ENCODE peak calls at places on chromosomes 5 and 9, in four cellular contexts. One of them, this sample, is unnamed.

GRCh38 chr5:109003928-109004327 is 256.2 kb downstream of the FER start:
- DNase-seq in neuronal stem cell: no peak
- DNase-seq in brain microvascular endothelial cell: no peak
- DNase-seq in left ventricle myocardium inferior: no peak
- DNase-seq in this sample: no peak

GRCh38 chr9:133470988-133471387 is 7.9 kb downstream of the SLC2A6 start:
- DNase-seq in neuronal stem cell: no peak
- DNase-seq in brain microvascular endothelial cell: no peak
- DNase-seq in left ventricle myocardium inferior: no peak
- DNase-seq in this sample: no peak

GRCh38 chr9:70043285-70043684 is 363 bp upstream of the MAMDC2 start:
- DNase-seq in brain microvascular endothelial cell: no peak
- DNase-seq in left ventricle myocardium inferior: no peak
- DNase-seq in neuronal stem cell: peak
- DNase-seq in this sample: no peak

GRCh38 chr9:23088932-23089364 is 642.3 kb downstream of the DMRTA1 start:
- DNase-seq in left ventricle myocardium inferior: no peak
- DNase-seq in neuronal stem cell: peak
- DNase-seq in brain microvascular endothelial cell: no peak
- DNase-seq in this sample: peak

GRCh38 chr5:78677777-78678668 is 29.5 kb upstream of the LHFPL2 start:
- DNase-seq in left ventricle myocardium inferior: peak
- DNase-seq in brain microvascular endothelial cell: peak
- DNase-seq in neuronal stem cell: no peak
- DNase-seq in this sample: no peak

GRCh38 chr5:128084228-128085167 is 932 bp downstream of the SLC12A2 start:
- DNase-seq in left ventricle myocardium inferior: peak
- DNase-seq in brain microvascular endothelial cell: no peak
- DNase-seq in neuronal stem cell: peak
- DNase-seq in this sample: peak

GRCh38 chr5:132947661-132948060 is 15.8 kb downstream of the AFF4 start:
- DNase-seq in left ventricle myocardium inferior: no peak
- DNase-seq in neuronal stem cell: no peak
- DNase-seq in brain microvascular endothelial cell: no peak
- DNase-seq in this sample: no peak

GRCh38 chr9:75452512-75452911 is 364.2 kb downstream of the OSTF1 start:
- DNase-seq in neuronal stem cell: no peak
- DNase-seq in left ventricle myocardium inferior: no peak
- DNase-seq in brain microvascular endothelial cell: no peak
- DNase-seq in this sample: no peak

GRCh38 chr9:70438341-70438924 is 24.0 kb upstream of the KLF9 start:
- DNase-seq in left ventricle myocardium inferior: peak
- DNase-seq in brain microvascular endothelial cell: peak
- DNase-seq in neuronal stem cell: no peak
- DNase-seq in this sample: peak

GRCh38 chr5:149265559-149265958 is 6.1 kb upstream of the AFAP1L1 start:
- DNase-seq in neuronal stem cell: no peak
- DNase-seq in brain microvascular endothelial cell: peak
- DNase-seq in left ventricle myocardium inferior: no peak
- DNase-seq in this sample: no peak

GRCh38 chr9:130331573-130331972 is 66.0 kb downstream of the HMCN2 start:
- DNase-seq in left ventricle myocardium inferior: peak
- DNase-seq in neuronal stem cell: no peak
- DNase-seq in brain microvascular endothelial cell: peak
- DNase-seq in this sample: peak

GRCh38 chr5:34577267-34577666 is 78.9 kb upstream of the RAI14 start:
- DNase-seq in brain microvascular endothelial cell: no peak
- DNase-seq in neuronal stem cell: no peak
- DNase-seq in left ventricle myocardium inferior: no peak
- DNase-seq in this sample: no peak

GRCh38 chr5:55172051-55172899 is 702 bp downstream of the CDC20B start:
- DNase-seq in brain microvascular endothelial cell: peak
- DNase-seq in neuronal stem cell: peak
- DNase-seq in left ventricle myocardium inferior: no peak
- DNase-seq in this sample: peak

GRCh38 chr9:6829027-6829426 is 71.3 kb downstream of the KDM4C start:
- DNase-seq in brain microvascular endothelial cell: no peak
- DNase-seq in neuronal stem cell: no peak
- DNase-seq in left ventricle myocardium inferior: no peak
- DNase-seq in this sample: no peak

GRCh38 chr5:107652839-107653607 is 17.7 kb downstream of the EFNA5 start:
- DNase-seq in left ventricle myocardium inferior: no peak
- DNase-seq in brain microvascular endothelial cell: no peak
- DNase-seq in neuronal stem cell: no peak
- DNase-seq in this sample: no peak

GRCh38 chr9:31140316-31140715 is 1244.1 kb upstream of the ACO1 start:
- DNase-seq in neuronal stem cell: no peak
- DNase-seq in left ventricle myocardium inferior: no peak
- DNase-seq in brain microvascular endothelial cell: no peak
- DNase-seq in this sample: no peak

GRCh38 chr9:33852216-33852826 is 35.4 kb downstream of the UBE2R2 start:
- DNase-seq in left ventricle myocardium inferior: peak
- DNase-seq in neuronal stem cell: peak
- DNase-seq in brain microvascular endothelial cell: peak
- DNase-seq in this sample: peak

DNA sequence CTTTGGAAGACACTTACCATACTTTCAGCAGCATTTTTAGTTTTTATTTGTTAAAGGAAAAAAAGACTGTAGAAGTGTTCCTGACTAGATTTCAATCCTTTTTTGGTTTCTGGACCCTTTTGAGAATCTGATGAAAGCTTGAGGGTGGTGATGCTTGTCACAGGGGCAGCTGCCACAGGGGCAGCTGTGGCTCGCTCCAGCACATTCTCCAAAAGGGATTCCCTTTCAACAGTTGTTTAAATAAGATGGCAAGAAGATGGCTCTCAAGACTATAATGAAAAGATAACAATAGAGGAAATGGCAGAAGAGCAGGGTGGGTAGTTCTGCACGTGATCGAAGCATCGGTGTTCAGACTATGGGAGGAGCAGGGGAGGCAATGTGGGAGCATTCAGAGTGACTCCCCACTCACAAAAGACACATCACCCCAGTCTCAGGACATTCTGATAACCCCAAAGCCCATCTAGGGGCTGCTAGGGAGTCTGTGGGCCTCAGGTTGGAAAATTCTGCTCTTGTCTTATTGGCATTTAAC is 46.5 kb upstream of the TNFAIP8 start:
- DNase-seq in left ventricle myocardium inferior: no peak
- DNase-seq in neuronal stem cell: no peak
- DNase-seq in brain microvascular endothelial cell: no peak
- DNase-seq in this sample: no peak
- H3K27ac ChIP-seq in left ventricle myocardium inferior: no peak
- H3K27ac ChIP-seq in neuronal stem cell: no peak
- H3K27ac ChIP-seq in brain microvascular endothelial cell: no peak
- H3K27ac ChIP-seq in this sample: no peak

DNA sequence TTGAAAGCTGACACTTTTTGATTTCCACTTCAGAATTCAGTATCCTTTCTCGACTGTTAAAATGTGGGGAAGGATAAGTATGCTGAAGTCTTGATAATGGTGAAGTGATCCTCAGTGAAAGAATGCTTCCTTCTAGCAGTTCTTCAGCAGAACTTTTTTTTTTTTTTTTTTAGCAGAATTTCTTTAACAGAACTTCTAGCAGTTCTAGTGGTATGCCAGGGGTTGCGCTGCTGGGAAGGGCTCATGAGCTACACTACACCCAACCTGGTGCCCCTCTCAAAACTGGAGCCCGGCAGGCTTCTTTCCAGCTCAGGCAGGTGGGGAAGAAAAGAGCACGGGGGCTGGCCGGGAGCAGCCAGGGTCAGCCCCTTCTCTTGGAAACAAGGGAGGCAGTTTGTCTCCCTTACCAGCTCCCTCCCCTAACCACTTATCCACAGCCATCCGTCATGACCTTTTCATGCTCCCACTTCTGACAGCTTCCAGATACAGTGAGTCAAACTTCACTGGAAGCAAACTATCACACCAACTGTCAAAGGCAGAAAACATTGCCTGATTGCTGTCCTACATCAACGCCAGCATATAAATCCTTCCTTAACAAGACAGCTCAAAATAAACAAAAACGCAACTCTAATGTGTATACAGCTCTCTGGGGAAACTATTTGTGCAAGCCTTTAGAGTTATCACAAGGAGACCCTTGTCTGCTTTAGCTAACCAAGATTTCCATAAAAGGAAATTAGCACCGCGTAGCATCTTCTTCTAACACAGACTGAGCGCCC is 211.5 kb downstream of the GAPVD1 start:
- DNase-seq in brain microvascular endothelial cell: peak
- DNase-seq in neuronal stem cell: no peak
- DNase-seq in left ventricle myocardium inferior: peak
- DNase-seq in this sample: peak
- H3K4me3 ChIP-seq in brain microvascular endothelial cell: no peak
- H3K4me3 ChIP-seq in neuronal stem cell: no peak
- H3K4me3 ChIP-seq in left ventricle myocardium inferior: peak
- H3K4me3 ChIP-seq in this sample: no peak

DNA sequence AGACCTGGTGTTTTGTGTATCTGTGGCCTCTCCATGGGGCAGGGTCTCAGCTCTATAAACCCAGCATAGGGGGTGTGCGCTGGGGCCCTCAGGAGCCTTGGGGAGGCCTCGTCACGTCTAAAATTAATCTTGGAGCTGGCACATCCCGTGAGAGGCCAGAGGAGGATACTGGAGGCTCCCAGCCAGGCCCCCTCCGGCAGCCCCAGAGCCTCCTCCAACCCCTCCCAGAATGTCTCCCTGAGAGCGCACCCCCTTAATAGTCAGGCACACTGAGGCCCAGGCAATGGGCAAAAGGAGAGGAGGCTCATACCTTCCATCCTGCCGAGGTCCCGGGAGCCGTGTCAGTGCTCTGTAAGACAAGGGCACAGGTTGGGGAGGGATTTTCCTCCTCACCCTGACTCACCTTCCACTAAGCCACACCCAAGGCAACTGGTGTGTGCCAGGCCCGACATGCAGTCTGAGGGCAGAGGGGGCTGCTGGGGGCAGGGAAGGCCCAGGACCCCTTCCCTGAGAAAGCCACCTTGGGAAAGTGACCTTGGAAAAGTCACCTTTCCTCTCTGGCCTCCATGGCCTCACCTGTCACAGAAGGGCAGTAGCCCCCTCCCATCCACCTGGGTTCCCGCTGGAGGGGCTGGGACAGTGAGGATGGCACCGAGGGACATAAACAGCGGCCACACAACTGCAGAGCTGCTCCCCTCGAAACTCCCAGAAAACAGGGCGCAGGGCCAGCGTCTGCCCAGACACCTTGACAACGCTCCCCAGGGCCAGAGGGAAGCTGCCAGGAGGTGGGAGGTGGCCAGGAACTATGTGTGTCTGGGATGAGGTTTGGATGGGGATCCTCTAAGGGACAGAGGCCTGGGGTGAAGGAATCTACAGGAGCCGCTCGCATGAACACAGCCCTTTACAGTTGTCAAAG is 2.9 kb downstream of the AK1 start:
- DNase-seq in neuronal stem cell: no peak
- DNase-seq in left ventricle myocardium inferior: no peak
- DNase-seq in brain microvascular endothelial cell: no peak
- DNase-seq in this sample: no peak
- H3K27ac ChIP-seq in neuronal stem cell: no peak
- H3K27ac ChIP-seq in left ventricle myocardium inferior: peak
- H3K27ac ChIP-seq in brain microvascular endothelial cell: no peak
- H3K27ac ChIP-seq in this sample: no peak

GRCh38 chr5:129465945-129466344 is 5.8 kb downstream of the ADAMTS19 start:
- DNase-seq in neuronal stem cell: no peak
- DNase-seq in brain microvascular endothelial cell: no peak
- DNase-seq in left ventricle myocardium inferior: no peak
- DNase-seq in this sample: no peak

GRCh38 chr5:129460121-129460950 is at the start of gene ADAMTS19:
- DNase-seq in brain microvascular endothelial cell: peak
- DNase-seq in neuronal stem cell: peak
- DNase-seq in left ventricle myocardium inferior: peak
- DNase-seq in this sample: peak

GRCh38 chr5:129460951-129461815 is 1.1 kb downstream of the ADAMTS19 start:
- DNase-seq in neuronal stem cell: peak
- DNase-seq in brain microvascular endothelial cell: no peak
- DNase-seq in left ventricle myocardium inferior: peak
- DNase-seq in this sample: peak

GRCh38 chr5:129459485-129460120 is 495 bp upstream of the ADAMTS19 start:
- DNase-seq in brain microvascular endothelial cell: peak
- DNase-seq in left ventricle myocardium inferior: peak
- DNase-seq in neuronal stem cell: peak
- DNase-seq in this sample: peak

DNA sequence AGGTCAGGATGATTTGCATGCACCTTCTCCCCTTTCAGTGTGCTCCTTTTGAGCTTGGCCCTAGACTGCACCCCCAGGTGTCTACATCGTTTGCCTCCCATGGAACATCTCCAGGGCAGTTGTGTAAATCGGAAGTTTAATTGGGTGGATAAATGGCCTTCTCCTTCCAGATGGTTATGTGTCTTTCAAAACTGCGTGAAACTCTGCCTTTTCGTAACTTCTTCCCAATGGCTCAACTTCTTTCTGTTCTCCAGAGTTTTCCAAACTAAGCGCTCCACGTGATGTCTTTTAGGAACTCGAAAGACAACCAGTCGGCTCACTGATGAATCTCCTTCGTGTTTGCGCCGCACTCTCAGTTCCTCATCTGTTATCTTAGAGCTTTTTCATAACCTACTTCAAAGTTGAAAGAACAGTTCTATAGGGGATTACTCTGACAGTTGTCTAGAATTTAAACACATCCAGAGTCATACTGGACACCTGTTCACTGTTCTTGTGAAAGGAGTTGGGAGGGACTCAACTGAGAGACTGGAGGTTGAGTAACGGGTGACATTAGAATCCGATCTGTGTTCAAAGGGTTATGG is 1.8 kb downstream of the ADAMTS19 start:
- DNase-seq in left ventricle myocardium inferior: no peak
- DNase-seq in brain microvascular endothelial cell: no peak
- DNase-seq in neuronal stem cell: no peak
- DNase-seq in this sample: no peak
- H3K4me3 ChIP-seq in left ventricle myocardium inferior: peak
- H3K4me3 ChIP-seq in brain microvascular endothelial cell: peak
- H3K4me3 ChIP-seq in neuronal stem cell: peak
- H3K4me3 ChIP-seq in this sample: peak

GRCh38 chr9:2026181-2026580 is 11.0 kb downstream of the SMARCA2 start:
- DNase-seq in brain microvascular endothelial cell: no peak
- DNase-seq in neuronal stem cell: no peak
- DNase-seq in left ventricle myocardium inferior: no peak
- DNase-seq in this sample: no peak
- H3K27ac ChIP-seq in brain microvascular endothelial cell: no peak
- H3K27ac ChIP-seq in neuronal stem cell: no peak
- H3K27ac ChIP-seq in left ventricle myocardium inferior: peak
- H3K27ac ChIP-seq in this sample: no peak

GRCh38 chr9:122339579-122339978 is 31.2 kb upstream of the PTGS1 start:
- DNase-seq in brain microvascular endothelial cell: no peak
- DNase-seq in neuronal stem cell: no peak
- DNase-seq in left ventricle myocardium inferior: no peak
- DNase-seq in this sample: no peak
- H3K4me3 ChIP-seq in brain microvascular endothelial cell: no peak
- H3K4me3 ChIP-seq in neuronal stem cell: no peak
- H3K4me3 ChIP-seq in left ventricle myocardium inferior: no peak
- H3K4me3 ChIP-seq in this sample: no peak

DNA sequence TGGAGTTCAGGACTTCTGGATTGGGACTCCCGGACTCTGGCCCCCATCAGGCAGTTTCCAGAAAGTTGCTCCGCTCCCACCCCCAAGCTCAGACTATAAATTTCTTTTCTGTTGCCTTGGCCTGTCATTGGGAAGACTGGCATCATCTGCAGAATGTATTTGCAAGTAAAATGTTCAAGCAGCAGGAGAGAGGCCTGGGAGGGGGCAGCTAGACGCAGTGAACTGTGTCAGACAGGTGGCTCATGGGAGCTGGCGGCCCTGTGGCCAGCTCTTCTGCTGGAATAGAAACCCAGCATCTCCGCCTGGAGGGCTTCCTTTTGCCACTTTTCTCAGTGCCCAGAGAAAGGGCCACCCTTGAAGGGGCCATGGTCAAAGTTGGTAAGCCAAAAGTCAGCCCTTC is 16.0 kb downstream of the INSYN2B start:
- DNase-seq in left ventricle myocardium inferior: no peak
- DNase-seq in brain microvascular endothelial cell: no peak
- DNase-seq in neuronal stem cell: no peak
- DNase-seq in this sample: no peak
- H3K27ac ChIP-seq in left ventricle myocardium inferior: no peak
- H3K27ac ChIP-seq in brain microvascular endothelial cell: no peak
- H3K27ac ChIP-seq in neuronal stem cell: no peak
- H3K27ac ChIP-seq in this sample: no peak

This sample was measured in WERI-Rb-1.